ENCODE peak calls at places on chromosome 3, in seven cellular contexts. One of them, this sample, is unnamed.

GRCh38 chr3:127738192-127738840 is 65.6 kb downstream of the ABTB1 start:
- DNase-seq in ascending aorta: no peak
- DNase-seq in SJSA1: peak; percentile 91
- DNase-seq in adrenal gland: no peak
- DNase-seq in transverse colon: peak; percentile 56
- DNase-seq in GM23338: no peak
- DNase-seq in breast epithelium: peak; percentile 52
- DNase-seq in this sample: peak; percentile 63

GRCh38 chr3:138945646-138946553 is 1.0 kb downstream of the FOXL2 start:
- DNase-seq in ascending aorta: no peak
- DNase-seq in SJSA1: no peak
- DNase-seq in adrenal gland: no peak
- DNase-seq in transverse colon: peak; percentile 41
- DNase-seq in GM23338: peak; percentile 68
- DNase-seq in breast epithelium: no peak
- DNase-seq in this sample: peak; percentile 31

GRCh38 chr3:184716652-184717607 is 5.1 kb upstream of the MAGEF1 start:
- DNase-seq in ascending aorta: no peak
- DNase-seq in SJSA1: peak; percentile 46
- DNase-seq in adrenal gland: no peak
- DNase-seq in transverse colon: no peak
- DNase-seq in GM23338: peak; percentile 67
- DNase-seq in breast epithelium: no peak
- DNase-seq in this sample: no peak

GRCh38 chr3:196643201-196643749 is 3.8 kb downstream of the NRROS start:
- DNase-seq in ascending aorta: peak; percentile 67
- DNase-seq in SJSA1: no peak
- DNase-seq in adrenal gland: no peak
- DNase-seq in transverse colon: peak; percentile 76
- DNase-seq in GM23338: no peak
- DNase-seq in breast epithelium: no peak
- DNase-seq in this sample: no peak

GRCh38 chr3:124401841-124402240 is 328.4 kb upstream of the UMPS start:
- DNase-seq in ascending aorta: no peak
- DNase-seq in SJSA1: peak; percentile 67
- DNase-seq in adrenal gland: no peak
- DNase-seq in transverse colon: no peak
- DNase-seq in GM23338: no peak
- DNase-seq in breast epithelium: no peak
- DNase-seq in this sample: no peak

GRCh38 chr3:80018375-80018774 is 250.6 kb upstream of the ROBO1 start:
- DNase-seq in ascending aorta: no peak
- DNase-seq in SJSA1: peak; percentile 13
- DNase-seq in adrenal gland: no peak
- DNase-seq in transverse colon: no peak
- DNase-seq in GM23338: no peak
- DNase-seq in breast epithelium: no peak
- DNase-seq in this sample: no peak

GRCh38 chr3:194840661-194841514 is 155.2 kb downstream of the FAM43A start:
- DNase-seq in ascending aorta: no peak
- DNase-seq in SJSA1: peak; percentile 47
- DNase-seq in adrenal gland: peak; percentile 91
- DNase-seq in transverse colon: no peak
- DNase-seq in GM23338: no peak
- DNase-seq in breast epithelium: no peak
- DNase-seq in this sample: peak; percentile 54

GRCh38 chr3:101512521-101513418 is at the start of gene SENP7:
- DNase-seq in ascending aorta: peak; percentile 16
- DNase-seq in SJSA1: peak; percentile 95
- DNase-seq in adrenal gland: peak; percentile 92
- DNase-seq in transverse colon: peak; percentile 88
- DNase-seq in GM23338: peak; percentile 89
- DNase-seq in breast epithelium: peak; percentile 77
- DNase-seq in this sample: peak; percentile 83

GRCh38 chr3:14402304-14402811 is at the start of gene SLC6A6:
- DNase-seq in ascending aorta: peak; percentile 88
- DNase-seq in SJSA1: peak; percentile 82
- DNase-seq in adrenal gland: peak; percentile 99
- DNase-seq in transverse colon: peak; percentile 96
- DNase-seq in GM23338: peak; percentile 98
- DNase-seq in breast epithelium: peak; percentile 93
- DNase-seq in this sample: peak; percentile 99

GRCh38 chr3:179348325-179349013 is 960 bp downstream of the MFN1 start:
- DNase-seq in ascending aorta: no peak
- DNase-seq in SJSA1: no peak
- DNase-seq in adrenal gland: no peak
- DNase-seq in transverse colon: no peak
- DNase-seq in GM23338: no peak
- DNase-seq in breast epithelium: no peak
- DNase-seq in this sample: peak; percentile 51

DNA sequence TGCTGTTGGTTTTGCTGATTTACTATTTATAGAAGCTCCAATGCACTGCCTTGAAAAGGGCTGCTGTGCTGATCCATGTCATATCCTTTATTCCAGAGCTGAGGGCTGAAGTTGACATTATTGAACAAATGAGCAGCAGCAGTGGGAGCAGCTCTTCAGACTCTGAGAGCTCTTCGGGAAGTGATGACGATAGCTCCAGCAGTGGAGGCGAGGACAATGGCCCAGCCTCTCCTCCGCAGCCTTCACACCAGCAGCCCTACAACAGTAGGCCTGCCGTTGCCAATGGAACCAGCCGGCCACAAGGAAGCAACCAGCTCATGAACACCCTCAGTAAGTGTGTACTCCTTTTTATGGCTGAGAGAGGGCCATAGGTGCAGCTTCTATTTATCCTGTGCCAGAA is 8.8 kb downstream of the EAF1 start:
- DNase-seq in ascending aorta: no peak
- DNase-seq in SJSA1: no peak
- DNase-seq in adrenal gland: no peak
- DNase-seq in transverse colon: no peak
- DNase-seq in GM23338: no peak
- DNase-seq in breast epithelium: no peak
- DNase-seq in this sample: no peak
- H3K36me3 ChIP-seq in ascending aorta: peaks cover 48% of the 10 kb centered on the region
- H3K36me3 ChIP-seq in SJSA1: peaks cover 80% of the 10 kb centered on the region
- H3K36me3 ChIP-seq in adrenal gland: peaks cover 98% of the 10 kb centered on the region
- H3K36me3 ChIP-seq in transverse colon: no peaks in the 10 kb centered on the region
- H3K36me3 ChIP-seq in GM23338: peaks cover 83% of the 10 kb centered on the region
- H3K36me3 ChIP-seq in breast epithelium: no peaks in the 10 kb centered on the region
- H3K36me3 ChIP-seq in this sample: peaks cover 29% of the 10 kb centered on the region

DNA sequence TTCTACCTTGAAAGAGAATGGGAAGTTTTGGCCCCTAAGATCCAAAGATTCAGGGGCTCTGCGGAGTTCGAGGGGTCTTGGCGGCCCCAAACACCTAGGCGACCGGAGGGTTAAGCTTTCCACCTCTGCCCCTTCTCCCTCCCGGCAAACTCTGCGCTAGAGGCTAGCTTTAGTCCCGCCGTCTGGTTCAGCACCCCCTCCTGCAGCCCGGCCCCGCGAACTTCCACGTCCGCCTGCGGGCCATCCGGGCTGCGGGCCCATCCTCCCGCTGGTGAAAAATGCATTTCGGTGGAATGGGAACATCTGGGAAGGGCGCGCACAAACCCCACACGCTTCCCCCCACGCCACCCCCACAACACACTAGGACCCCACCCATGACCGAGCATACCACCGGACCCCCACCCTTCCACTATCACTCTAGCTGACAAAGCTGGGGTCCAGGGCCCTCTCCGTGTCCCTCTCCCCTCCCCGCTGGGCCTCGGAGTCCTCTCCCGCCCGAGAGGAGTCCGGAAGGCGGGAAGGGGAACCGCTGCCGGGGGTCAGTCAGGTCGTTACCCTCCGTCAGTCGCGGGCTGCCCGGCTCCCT is 1.0 kb downstream of the SHOX2 start:
- DNase-seq in ascending aorta: no peak
- DNase-seq in SJSA1: no peak
- DNase-seq in adrenal gland: no peak
- DNase-seq in transverse colon: no peak
- DNase-seq in GM23338: peak; percentile 57
- DNase-seq in breast epithelium: no peak
- DNase-seq in this sample: no peak
- H3K4me1 ChIP-seq in ascending aorta: peaks cover 14% of the 10 kb centered on the region
- H3K4me1 ChIP-seq in SJSA1: peaks cover 14% of the 10 kb centered on the region
- H3K4me1 ChIP-seq in adrenal gland: peaks cover 30% of the 10 kb centered on the region
- H3K4me1 ChIP-seq in transverse colon: peaks cover 42% of the 10 kb centered on the region
- H3K4me1 ChIP-seq in GM23338: peaks cover 56% of the 10 kb centered on the region
- H3K4me1 ChIP-seq in breast epithelium: no peaks in the 10 kb centered on the region
- H3K4me1 ChIP-seq in this sample: no peaks in the 10 kb centered on the region

DNA sequence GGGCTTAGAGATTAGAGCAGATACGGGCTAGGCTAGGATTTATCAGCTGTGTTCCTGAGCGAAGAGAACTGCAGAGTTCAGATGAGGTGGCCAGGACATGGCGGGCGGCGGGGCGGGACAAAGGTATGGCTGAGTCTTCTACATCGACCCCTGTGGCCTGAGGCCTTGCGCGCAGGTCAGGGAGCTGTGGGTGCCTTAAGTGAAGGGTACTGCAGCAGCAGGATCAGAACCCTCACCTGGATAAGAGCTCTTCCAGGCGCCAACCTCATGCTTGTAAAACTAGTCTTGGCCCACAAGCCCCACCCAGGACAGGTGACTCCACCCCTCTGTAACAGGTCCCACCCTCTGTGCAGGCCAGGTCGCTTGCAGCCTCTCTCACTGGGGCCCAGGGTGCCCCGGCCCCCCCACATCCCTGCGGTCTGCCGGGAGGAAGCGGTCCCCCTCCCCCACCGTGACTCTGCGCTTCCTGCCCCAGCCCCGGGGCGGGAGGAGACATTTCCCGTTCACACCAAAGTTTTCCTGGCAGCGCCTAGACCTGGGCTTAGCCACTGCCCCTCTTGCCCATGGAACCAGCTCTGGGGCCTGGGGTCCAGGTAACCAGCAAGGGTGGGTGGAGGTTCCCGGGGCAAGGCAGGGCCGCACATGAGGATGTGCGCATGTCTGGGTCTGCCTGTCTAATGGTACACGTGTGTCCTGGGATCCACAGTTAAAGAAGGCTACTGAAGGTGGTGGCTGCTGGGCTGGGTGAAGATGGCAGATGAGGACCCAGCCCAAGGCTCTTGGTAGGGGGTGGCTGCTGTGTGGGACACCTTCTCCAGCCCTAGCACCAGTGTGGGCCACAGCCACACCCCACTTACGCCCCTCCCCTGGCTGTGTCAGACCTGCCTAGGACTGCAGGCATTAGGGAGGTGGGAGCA is 8.3 kb downstream of the NBEAL2 start:
- DNase-seq in ascending aorta: no peak
- DNase-seq in SJSA1: no peak
- DNase-seq in adrenal gland: no peak
- DNase-seq in transverse colon: peak; percentile 87
- DNase-seq in GM23338: peak; percentile 77
- DNase-seq in breast epithelium: no peak
- DNase-seq in this sample: peak; percentile 74
- H3K4me3 ChIP-seq in ascending aorta: no peak overlapping the region
- H3K4me3 ChIP-seq in SJSA1: no peak overlapping the region
- H3K4me3 ChIP-seq in adrenal gland: no peak overlapping the region
- H3K4me3 ChIP-seq in transverse colon: peak overlapping the region; percentile 27
- H3K4me3 ChIP-seq in GM23338: peak overlapping the region; percentile 28
- H3K4me3 ChIP-seq in breast epithelium: no peak overlapping the region
- H3K4me3 ChIP-seq in this sample: peak overlapping the region; percentile 12

DNA sequence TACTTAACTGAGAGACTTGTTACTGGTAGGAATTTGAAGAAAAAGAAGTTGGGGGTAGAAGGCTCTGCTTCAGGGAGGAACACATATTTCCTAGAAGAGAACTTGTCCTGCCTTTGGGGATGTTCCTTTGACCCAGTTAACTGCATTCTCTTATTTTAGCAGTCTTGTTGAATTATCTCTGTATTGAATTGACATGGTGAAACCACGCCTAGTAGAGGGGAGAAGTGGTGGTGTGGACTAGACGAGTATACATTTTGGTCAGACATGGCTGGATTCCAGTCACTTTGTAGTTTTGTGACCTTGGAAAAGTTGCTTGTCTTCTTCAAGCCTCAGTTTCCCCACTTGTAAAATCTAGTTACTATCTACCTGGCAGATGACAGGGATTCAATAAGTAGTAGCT is 87.8 kb downstream of the FNDC3B start:
- DNase-seq in ascending aorta: no peak
- DNase-seq in SJSA1: no peak
- DNase-seq in adrenal gland: no peak
- DNase-seq in transverse colon: no peak
- DNase-seq in GM23338: no peak
- DNase-seq in breast epithelium: no peak
- DNase-seq in this sample: no peak
- H3K36me3 ChIP-seq in ascending aorta: no peaks in the 10 kb centered on the region
- H3K36me3 ChIP-seq in SJSA1: peaks cover 57% of the 10 kb centered on the region
- H3K36me3 ChIP-seq in adrenal gland: peaks cover 3% of the 10 kb centered on the region
- H3K36me3 ChIP-seq in transverse colon: no peaks in the 10 kb centered on the region
- H3K36me3 ChIP-seq in GM23338: no peaks in the 10 kb centered on the region
- H3K36me3 ChIP-seq in breast epithelium: no peaks in the 10 kb centered on the region
- H3K36me3 ChIP-seq in this sample: no peaks in the 10 kb centered on the region

DNA sequence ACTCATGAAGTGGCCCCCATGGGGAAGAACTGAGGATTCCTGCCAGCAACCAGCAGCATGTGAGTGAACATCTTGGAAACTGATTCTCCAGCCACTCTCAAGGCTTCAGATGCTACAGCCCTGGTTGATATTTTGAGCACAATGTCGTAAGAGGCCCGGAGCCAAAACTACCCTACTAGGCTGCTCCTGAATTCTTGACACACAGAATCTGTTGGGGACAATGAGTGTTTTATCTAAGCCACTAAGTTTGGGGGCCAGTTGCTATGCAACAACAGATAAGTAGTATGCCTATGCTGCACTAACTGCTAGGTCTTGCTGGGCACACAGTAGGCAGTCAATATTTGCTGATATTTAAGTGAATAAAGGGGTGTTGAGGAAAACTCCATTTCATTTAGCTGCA is 89.9 kb upstream of the CHL1 start:
- DNase-seq in ascending aorta: no peak
- DNase-seq in SJSA1: no peak
- DNase-seq in adrenal gland: no peak
- DNase-seq in transverse colon: no peak
- DNase-seq in GM23338: no peak
- DNase-seq in breast epithelium: no peak
- DNase-seq in this sample: no peak
- H3K4me1 ChIP-seq in ascending aorta: no peaks in the 10 kb centered on the region
- H3K4me1 ChIP-seq in SJSA1: no peaks in the 10 kb centered on the region
- H3K4me1 ChIP-seq in adrenal gland: no peaks in the 10 kb centered on the region
- H3K4me1 ChIP-seq in transverse colon: no peaks in the 10 kb centered on the region
- H3K4me1 ChIP-seq in GM23338: peaks cover 34% of the 10 kb centered on the region
- H3K4me1 ChIP-seq in breast epithelium: no peaks in the 10 kb centered on the region
- H3K4me1 ChIP-seq in this sample: no peaks in the 10 kb centered on the region